ENCODE peak calls at places on chromosomes 7 and 10, in eight cellular contexts. O is nucleus accumbens; N is NCI-H1105; X is SHP77 treated with DMSO at 0.1 percent for 48 hours; K is fibroblast of the conjunctiva; Q is stimulated activated CD4-positive, alpha-beta T cell treated with anti-CD3 and anti-CD28 coated beads, Interleukin-1b, Interleukin-23, amount 100 ng/mL, for 4 hours; I is EH; L is non-pigmented ciliary epithelial cell. V is an unnamed sample.

GRCh38 chr10:1154531-1154930 is 98.3 kb downstream of the WDR37 start:
- DNase-seq in I (no peak), O (no peak), L (no peak), K (no peak), X (no peak), N (no peak), Q (no peak), V (no peak)

GRCh38 chr7:105621617-105622016 is 40.3 kb upstream of the EFCAB10 start:
- DNase-seq in X (no peak), L (no peak), O (peak; percentile 64), K (peak; percentile 10), N (no peak), I (peak; percentile 43), Q (no peak), V (no peak)

GRCh38 chr10:67575530-67575929 is 120.5 kb downstream of the CTNNA3 start:
- DNase-seq in O (no peak), I (no peak), L (no peak), Q (no peak), N (no peak), K (no peak), X (no peak), V (no peak)

GRCh38 chr7:1106783-1107421 is 19.0 kb downstream of the GPER1 start:
- DNase-seq in O (no peak), I (no peak), Q (no peak), X (peak; percentile 12), L (no peak), N (no peak), K (no peak), V (no peak)

GRCh38 chr10:86344714-86345161 is 21.9 kb downstream of the GRID1 start:
- DNase-seq in N (no peak), Q (no peak), L (no peak), X (no peak), K (no peak), O (no peak), I (no peak), V (no peak)

GRCh38 chr10:88828310-88828709 is 23.3 kb downstream of the ANKRD22 start:
- DNase-seq in Q (no peak), N (no peak), I (no peak), L (no peak), X (no peak), O (no peak), K (no peak), V (no peak)

GRCh38 chr7:15478401-15478800 is 83.4 kb downstream of the AGMO start:
- DNase-seq in N (no peak), O (no peak), I (no peak), Q (no peak), X (no peak), L (no peak), K (no peak), V (no peak)

GRCh38 chr7:17401806-17402627 is 103.6 kb downstream of the AHR start:
- DNase-seq in X (no peak), O (no peak), Q (no peak), I (no peak), N (no peak), L (no peak), K (no peak), V (no peak)